ENCODE peak calls at places on chromosomes 7 and 10, in six cellular contexts. One of them, this sample, is unnamed.

GRCh38 chr7:45563401-45563800 is 10.8 kb upstream of the ADCY1 start:
- DNase-seq in HepG2: no peak
- DNase-seq in K562: no peak
- DNase-seq in A549: no peak
- DNase-seq in GM12878: no peak
- DNase-seq in endothelial cell of umbilical vein: no peak
- DNase-seq in this sample: no peak

GRCh38 chr10:74766501-74766900 is 59.9 kb upstream of the KAT6B start:
- DNase-seq in HepG2: no peak
- DNase-seq in K562: no peak
- DNase-seq in A549: no peak
- DNase-seq in GM12878: no peak
- DNase-seq in endothelial cell of umbilical vein: no peak
- DNase-seq in this sample: no peak

GRCh38 chr7:29987821-29988317 is 1.7 kb downstream of the SCRN1 start:
- DNase-seq in HepG2: peak; percentile 92
- DNase-seq in K562: no peak
- DNase-seq in A549: peak; percentile 69
- DNase-seq in GM12878: no peak
- DNase-seq in endothelial cell of umbilical vein: peak; percentile 71
- DNase-seq in this sample: no peak

GRCh38 chr7:66238712-66239466 is 33.8 kb downstream of the TPST1 start:
- DNase-seq in HepG2: no peak
- DNase-seq in K562: no peak
- DNase-seq in A549: no peak
- DNase-seq in GM12878: no peak
- DNase-seq in endothelial cell of umbilical vein: no peak
- DNase-seq in this sample: no peak

GRCh38 chr10:43844236-43844635 is 195.6 kb upstream of the ZNF32 start:
- DNase-seq in HepG2: no peak
- DNase-seq in K562: no peak
- DNase-seq in A549: no peak
- DNase-seq in GM12878: no peak
- DNase-seq in endothelial cell of umbilical vein: no peak
- DNase-seq in this sample: no peak

GRCh38 chr10:79069325-79070090 is 742 bp downstream of the ZMIZ1 start:
- DNase-seq in HepG2: no peak
- DNase-seq in K562: peak; percentile 62
- DNase-seq in A549: peak; percentile 54
- DNase-seq in GM12878: no peak
- DNase-seq in endothelial cell of umbilical vein: peak; percentile 63
- DNase-seq in this sample: peak; percentile 69

GRCh38 chr10:124641282-124642075 is 102.7 kb downstream of the FAM53B start:
- DNase-seq in HepG2: no peak
- DNase-seq in K562: peak; percentile 57
- DNase-seq in A549: no peak
- DNase-seq in GM12878: peak; percentile 32
- DNase-seq in endothelial cell of umbilical vein: no peak
- DNase-seq in this sample: peak; percentile 98

GRCh38 chr7:144408116-144408515 is 4.6 kb upstream of the NOBOX start:
- DNase-seq in HepG2: no peak
- DNase-seq in K562: no peak
- DNase-seq in A549: no peak
- DNase-seq in GM12878: no peak
- DNase-seq in endothelial cell of umbilical vein: no peak
- DNase-seq in this sample: no peak

GRCh38 chr10:17375936-17376584 is 78.3 kb downstream of the ST8SIA6 start:
- DNase-seq in HepG2: peak; percentile 17
- DNase-seq in K562: peak; percentile 63
- DNase-seq in A549: peak; percentile 7
- DNase-seq in GM12878: no peak
- DNase-seq in endothelial cell of umbilical vein: peak; percentile 2
- DNase-seq in this sample: peak; percentile 32

GRCh38 chr10:80204801-80205477 is 398 bp downstream of the ANXA11 start:
- DNase-seq in HepG2: no peak
- DNase-seq in K562: peak; percentile 69
- DNase-seq in A549: no peak
- DNase-seq in GM12878: no peak
- DNase-seq in endothelial cell of umbilical vein: peak; percentile 21
- DNase-seq in this sample: peak; percentile 64

GRCh38 chr10:49627031-49627430 is 13.2 kb downstream of the CHAT start:
- DNase-seq in HepG2: no peak
- DNase-seq in K562: no peak
- DNase-seq in A549: no peak
- DNase-seq in GM12878: no peak
- DNase-seq in endothelial cell of umbilical vein: no peak
- DNase-seq in this sample: no peak

GRCh38 chr10:5659702-5660528 is 6.5 kb downstream of the ASB13 start:
- DNase-seq in HepG2: peak; percentile 96
- DNase-seq in K562: peak; percentile 61
- DNase-seq in A549: peak; percentile 43
- DNase-seq in GM12878: no peak
- DNase-seq in endothelial cell of umbilical vein: no peak
- DNase-seq in this sample: peak; percentile 89

GRCh38 chr10:63383141-63383540 is 82.6 kb downstream of the JMJD1C start:
- DNase-seq in HepG2: no peak
- DNase-seq in K562: no peak
- DNase-seq in A549: no peak
- DNase-seq in GM12878: no peak
- DNase-seq in endothelial cell of umbilical vein: no peak
- DNase-seq in this sample: no peak

GRCh38 chr10:61779950-61780659 is 117.4 kb downstream of the CABCOCO1 start:
- DNase-seq in HepG2: no peak
- DNase-seq in K562: peak; percentile 93
- DNase-seq in A549: no peak
- DNase-seq in GM12878: no peak
- DNase-seq in endothelial cell of umbilical vein: peak; percentile 90
- DNase-seq in this sample: no peak

GRCh38 chr7:151310578-151310977 is 31.0 kb upstream of the NUB1 start:
- DNase-seq in HepG2: peak; percentile 62
- DNase-seq in K562: peak; percentile 57
- DNase-seq in A549: peak; percentile 37
- DNase-seq in GM12878: no peak
- DNase-seq in endothelial cell of umbilical vein: peak; percentile 13
- DNase-seq in this sample: peak; percentile 52

GRCh38 chr10:84138478-84139125 is 707 bp upstream of the GHITM start:
- DNase-seq in HepG2: no peak
- DNase-seq in K562: peak; percentile 62
- DNase-seq in A549: peak; percentile 39
- DNase-seq in GM12878: no peak
- DNase-seq in endothelial cell of umbilical vein: no peak
- DNase-seq in this sample: no peak

GRCh38 chr10:61900829-61901783 is at the start of gene ARID5B:
- DNase-seq in HepG2: peak; percentile 68
- DNase-seq in K562: peak; percentile 78
- DNase-seq in A549: peak; percentile 83
- DNase-seq in GM12878: no peak
- DNase-seq in endothelial cell of umbilical vein: peak; percentile 59
- DNase-seq in this sample: peak; percentile 71

GRCh38 chr10:44334621-44335184 is 50.2 kb downstream of the CXCL12 start:
- DNase-seq in HepG2: no peak
- DNase-seq in K562: no peak
- DNase-seq in A549: no peak
- DNase-seq in GM12878: no peak
- DNase-seq in endothelial cell of umbilical vein: no peak
- DNase-seq in this sample: no peak

GRCh38 chr10:78889536-78890063 is 179.2 kb upstream of the ZMIZ1 start:
- DNase-seq in HepG2: no peak
- DNase-seq in K562: no peak
- DNase-seq in A549: no peak
- DNase-seq in GM12878: no peak
- DNase-seq in endothelial cell of umbilical vein: no peak
- DNase-seq in this sample: no peak

GRCh38 chr10:71697938-71698709 is 21.5 kb downstream of the C10orf105 start:
- DNase-seq in HepG2: no peak
- DNase-seq in K562: no peak
- DNase-seq in A549: no peak
- DNase-seq in GM12878: peak; percentile 38
- DNase-seq in endothelial cell of umbilical vein: no peak
- DNase-seq in this sample: no peak

GRCh38 chr10:88152720-88153119 is 289.3 kb downstream of the PTEN start:
- DNase-seq in HepG2: no peak
- DNase-seq in K562: no peak
- DNase-seq in A549: peak; percentile 11
- DNase-seq in GM12878: peak; percentile 40
- DNase-seq in endothelial cell of umbilical vein: peak; percentile 89
- DNase-seq in this sample: peak; percentile 50

GRCh38 chr7:132654150-132654549 is 77.9 kb upstream of the PLXNA4 start:
- DNase-seq in HepG2: no peak
- DNase-seq in K562: peak; percentile 15
- DNase-seq in A549: peak; percentile 44
- DNase-seq in GM12878: no peak
- DNase-seq in endothelial cell of umbilical vein: no peak
- DNase-seq in this sample: peak; percentile 73

GRCh38 chr7:80807166-80807900 is 111.5 kb downstream of the SEMA3C start:
- DNase-seq in HepG2: no peak
- DNase-seq in K562: no peak
- DNase-seq in A549: no peak
- DNase-seq in GM12878: no peak
- DNase-seq in endothelial cell of umbilical vein: no peak
- DNase-seq in this sample: no peak

GRCh38 chr10:91745086-91745831 is 53.0 kb upstream of the TNKS2 start:
- DNase-seq in HepG2: peak; percentile 50
- DNase-seq in K562: peak; percentile 8
- DNase-seq in A549: peak; percentile 22
- DNase-seq in GM12878: no peak
- DNase-seq in endothelial cell of umbilical vein: no peak
- DNase-seq in this sample: no peak

GRCh38 chr7:21767300-21767900 is 178.3 kb downstream of the CDCA7L start:
- DNase-seq in HepG2: peak; percentile 84
- DNase-seq in K562: peak; percentile 74
- DNase-seq in A549: peak; percentile 72
- DNase-seq in GM12878: peak; percentile 26
- DNase-seq in endothelial cell of umbilical vein: peak; percentile 60
- DNase-seq in this sample: peak; percentile 72
- TF ChIP-seq MYC in HepG2: no peak
- TF ChIP-seq MYC in K562: peak; percentile 18
- TF ChIP-seq MYC in A549: no peak
- TF ChIP-seq MYC in GM12878: no peak
- TF ChIP-seq MYC in endothelial cell of umbilical vein: no peak
- TF ChIP-seq MYC in this sample: peak; percentile 12

GRCh38 chr7:106570948-106571418 is 90.0 kb downstream of the CCDC71L start:
- DNase-seq in HepG2: no peak
- DNase-seq in K562: peak; percentile 78
- DNase-seq in A549: no peak
- DNase-seq in GM12878: no peak
- DNase-seq in endothelial cell of umbilical vein: no peak
- DNase-seq in this sample: peak; percentile 13
- H3K4me3 ChIP-seq in HepG2: no peak overlapping the region
- H3K4me3 ChIP-seq in K562: no peak overlapping the region
- H3K4me3 ChIP-seq in A549: no peak overlapping the region
- H3K4me3 ChIP-seq in GM12878: no peak overlapping the region
- H3K4me3 ChIP-seq in endothelial cell of umbilical vein: no peak overlapping the region
- H3K4me3 ChIP-seq in this sample: no peak overlapping the region

DNA sequence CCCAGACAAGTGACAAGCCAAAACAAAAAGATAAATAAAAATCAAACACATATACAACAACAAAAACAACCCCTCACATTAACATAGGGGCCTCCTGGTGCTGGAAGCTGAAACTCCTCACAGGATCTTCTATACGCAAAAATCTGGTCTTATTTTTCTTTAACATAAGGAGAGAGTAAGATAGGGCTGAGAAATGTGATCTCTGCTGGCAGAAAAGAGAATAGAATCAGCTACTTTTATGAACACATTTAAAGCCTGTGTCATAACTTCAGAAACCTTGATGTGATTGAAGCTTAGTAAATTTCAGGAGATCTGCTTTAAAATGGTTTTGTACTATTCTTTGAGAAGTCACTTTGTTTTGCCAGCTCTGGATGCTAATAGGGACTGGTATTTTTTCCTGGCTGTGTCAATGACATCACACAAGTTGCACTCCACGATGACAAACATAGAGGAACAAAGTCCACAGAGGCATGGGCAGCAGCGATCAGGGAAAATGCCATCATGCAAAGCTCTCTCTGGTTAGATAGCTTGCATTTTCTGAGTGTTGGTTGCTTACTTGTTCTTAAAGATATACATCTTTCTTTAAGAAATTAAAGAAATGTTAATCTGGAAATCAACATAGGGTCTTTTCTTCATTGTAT is 176.6 kb upstream of the SP4 start:
- DNase-seq in HepG2: peak; percentile 65
- DNase-seq in K562: no peak
- DNase-seq in A549: no peak
- DNase-seq in GM12878: no peak
- DNase-seq in endothelial cell of umbilical vein: no peak
- DNase-seq in this sample: no peak
- TF ChIP-seq MYC in HepG2: no peak
- TF ChIP-seq MYC in K562: no peak
- TF ChIP-seq MYC in A549: no peak
- TF ChIP-seq MYC in GM12878: no peak
- TF ChIP-seq MYC in endothelial cell of umbilical vein: no peak
- TF ChIP-seq MYC in this sample: no peak

GRCh38 chr7:27151945-27152815 is at the start of gene HOXA3:
- DNase-seq in HepG2: no peak
- DNase-seq in K562: no peak
- DNase-seq in A549: no peak
- DNase-seq in GM12878: no peak
- DNase-seq in endothelial cell of umbilical vein: peak; percentile 94
- DNase-seq in this sample: peak; percentile 23

GRCh38 chr7:27148776-27149641 is 1.4 kb upstream of the HOXA6 start:
- DNase-seq in HepG2: no peak
- DNase-seq in K562: no peak
- DNase-seq in A549: no peak
- DNase-seq in GM12878: no peak
- DNase-seq in endothelial cell of umbilical vein: peak; percentile 74
- DNase-seq in this sample: no peak

GRCh38 chr7:27149817-27150567 is 2.4 kb downstream of the HOXA3 start:
- DNase-seq in HepG2: no peak
- DNase-seq in K562: no peak
- DNase-seq in A549: no peak
- DNase-seq in GM12878: no peak
- DNase-seq in endothelial cell of umbilical vein: no peak
- DNase-seq in this sample: no peak

GRCh38 chr7:27151341-27151944 is 940 bp downstream of the HOXA3 start:
- DNase-seq in HepG2: no peak
- DNase-seq in K562: no peak
- DNase-seq in A549: no peak
- DNase-seq in GM12878: no peak
- DNase-seq in endothelial cell of umbilical vein: no peak
- DNase-seq in this sample: no peak

DNA sequence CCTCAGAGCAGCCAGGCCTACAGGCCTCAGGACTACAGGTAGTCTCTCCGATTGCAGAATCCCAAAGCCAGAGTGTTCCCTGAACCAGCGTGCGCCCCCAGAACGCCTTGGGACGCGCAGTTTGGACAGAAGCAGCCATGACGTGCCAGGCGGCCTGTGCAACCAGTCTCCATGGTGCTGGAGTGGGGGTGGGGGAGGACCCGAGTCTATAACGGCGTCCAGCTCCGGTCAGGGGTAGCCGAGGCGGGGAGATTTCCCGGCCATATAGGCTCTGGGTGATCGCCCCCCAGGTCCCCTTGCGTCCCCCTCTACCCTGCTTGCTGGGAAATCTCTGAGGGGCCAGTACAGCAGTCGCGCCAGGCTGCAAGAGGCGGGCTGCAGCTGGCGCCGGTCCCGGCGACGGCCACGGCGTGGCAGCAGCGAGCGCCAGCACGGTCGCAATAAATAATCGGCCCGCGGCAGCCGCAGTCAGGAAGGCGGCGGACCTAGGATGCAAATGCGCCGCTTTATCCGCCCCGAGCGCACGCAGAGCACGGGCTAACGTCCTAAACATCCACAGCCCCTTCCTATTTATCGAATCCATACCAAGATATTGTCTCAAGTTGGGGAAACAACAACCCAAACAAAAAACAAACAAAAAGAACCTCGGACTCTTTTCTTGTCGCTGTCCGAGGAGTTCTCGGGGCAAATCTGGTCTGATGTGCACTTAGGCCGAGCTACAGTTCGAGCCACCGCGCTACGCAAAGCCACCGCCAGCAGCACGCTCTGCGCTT is 1.6 kb downstream of the HOXA3 start:
- DNase-seq in HepG2: peak; percentile 42
- DNase-seq in K562: peak; percentile 54
- DNase-seq in A549: peak; percentile 91
- DNase-seq in GM12878: no peak
- DNase-seq in endothelial cell of umbilical vein: peak; percentile 91
- DNase-seq in this sample: peak; percentile 90
- H3K4me3 ChIP-seq in HepG2: peak overlapping the region; percentile 85
- H3K4me3 ChIP-seq in K562: no peak overlapping the region
- H3K4me3 ChIP-seq in A549: peak overlapping the region; percentile 49
- H3K4me3 ChIP-seq in GM12878: peak overlapping the region; percentile 67
- H3K4me3 ChIP-seq in endothelial cell of umbilical vein: peak overlapping the region; percentile 55
- H3K4me3 ChIP-seq in this sample: peak overlapping the region; percentile 68

This sample was measured in NB4.